ENCODE peak calls at places on chromosome 11, in four cellular contexts. R is CD8-positive, alpha-beta T cell; M is progenitor cell of endocrine pancreas; Y is GM06990. H is an unnamed sample.

GRCh38 chr11:100675115-100675650 is 11.9 kb upstream of the ARHGAP42 start:
- DNase-seq in R (no peak), M (no peak), Y (no peak), H (no peak)

GRCh38 chr11:68141247-68142027 is 20.2 kb upstream of the CHKA start:
- DNase-seq in R (no peak), Y (peak), M (no peak), H (no peak)

GRCh38 chr11:19918302-19919049 is 205.8 kb downstream of the NAV2 start:
- DNase-seq in M (no peak), R (no peak), Y (no peak), H (no peak)

GRCh38 chr11:19353287-19353686 is 112.5 kb upstream of the E2F8 start:
- DNase-seq in M (no peak), R (no peak), Y (no peak), H (no peak)

GRCh38 chr11:73218830-73219215 is 742 bp downstream of the P2RY2 start:
- DNase-seq in M (no peak), Y (no peak), R (no peak), H (no peak)

GRCh38 chr11:17579451-17579850 is 32.4 kb downstream of the OTOG start:
- DNase-seq in R (no peak), M (no peak), Y (no peak), H (no peak)

GRCh38 chr11:125372911-125373310 is 123.2 kb downstream of the FEZ1 start:
- DNase-seq in R (no peak), Y (no peak), M (no peak), H (no peak)

GRCh38 chr11:68383976-68384501 is 71.6 kb downstream of the LRP5 start:
- DNase-seq in R (peak), Y (no peak), M (peak), H (no peak)

GRCh38 chr11:60842688-60843605 is 1.0 kb downstream of the CCDC86 start:
- DNase-seq in M (no peak), Y (no peak), R (no peak), H (no peak)

GRCh38 chr11:47269002-47269828 is 718 bp upstream of the MADD start:
- DNase-seq in Y (peak), M (peak), R (peak), H (peak)
- TF ChIP-seq CTCF in Y (no peak), M (no peak), R (peak), H (no peak)

DNA sequence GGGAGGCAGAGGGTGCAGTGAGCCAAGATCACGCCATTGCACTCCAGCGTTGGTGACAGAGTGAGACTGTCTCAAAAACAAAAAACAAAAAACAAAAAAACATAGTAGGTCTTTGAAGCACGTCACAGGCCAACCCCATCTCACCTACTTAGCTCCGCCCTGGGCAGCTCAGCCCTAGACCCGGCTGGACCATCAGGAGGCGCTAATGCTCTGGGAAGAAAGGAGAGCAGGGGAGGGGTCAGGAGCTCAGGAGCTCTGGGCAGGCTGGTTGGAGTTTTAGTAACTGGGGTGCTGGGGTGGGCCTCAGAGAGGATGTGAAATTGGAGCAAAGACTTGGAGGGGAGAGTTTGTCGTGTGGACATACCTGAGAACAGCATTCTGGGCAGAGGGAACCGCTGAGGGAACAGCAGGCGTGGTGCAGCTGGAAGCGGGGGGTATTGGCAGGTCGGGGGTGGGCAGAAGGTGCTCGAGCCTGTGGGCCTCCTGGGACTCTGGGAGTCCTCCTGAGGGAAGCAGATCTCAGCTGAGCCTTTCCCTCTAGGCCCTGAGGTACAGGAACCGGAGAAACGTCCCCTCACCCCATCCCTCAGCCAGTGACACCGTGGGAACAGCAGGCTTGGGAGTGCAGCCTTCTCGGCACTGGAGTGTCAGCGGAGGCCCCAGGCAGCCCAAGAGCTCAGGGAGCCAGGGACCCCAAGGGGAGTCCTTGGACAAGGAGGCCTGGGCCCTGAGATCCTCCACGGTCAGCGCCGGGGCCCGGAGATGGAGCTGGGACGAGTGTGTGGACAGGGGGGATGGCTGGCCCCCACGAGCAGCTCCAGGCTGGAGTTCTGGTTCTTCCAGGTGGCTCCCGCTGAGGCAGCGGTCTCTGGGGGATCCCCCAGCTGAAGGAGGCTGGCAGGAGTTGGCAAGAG is 2.2 kb upstream of the RPS6KA4 start:
- DNase-seq in M (no peak), Y (no peak), R (no peak), H (no peak)
- TF ChIP-seq CTCF in M (peak), Y (peak), R (no peak), H (peak)

GRCh38 chr11:120318906-120319305 is 6.2 kb upstream of the TLCD5 start:
- DNase-seq in M (no peak), R (no peak), Y (no peak), H (no peak)

GRCh38 chr11:120314861-120315260 is 10.2 kb upstream of the TLCD5 start:
- DNase-seq in R (no peak), Y (no peak), M (no peak), H (no peak)

GRCh38 chr11:120317689-120318195 is 7.4 kb upstream of the TLCD5 start:
- DNase-seq in R (no peak), M (no peak), Y (no peak), H (no peak)

DNA sequence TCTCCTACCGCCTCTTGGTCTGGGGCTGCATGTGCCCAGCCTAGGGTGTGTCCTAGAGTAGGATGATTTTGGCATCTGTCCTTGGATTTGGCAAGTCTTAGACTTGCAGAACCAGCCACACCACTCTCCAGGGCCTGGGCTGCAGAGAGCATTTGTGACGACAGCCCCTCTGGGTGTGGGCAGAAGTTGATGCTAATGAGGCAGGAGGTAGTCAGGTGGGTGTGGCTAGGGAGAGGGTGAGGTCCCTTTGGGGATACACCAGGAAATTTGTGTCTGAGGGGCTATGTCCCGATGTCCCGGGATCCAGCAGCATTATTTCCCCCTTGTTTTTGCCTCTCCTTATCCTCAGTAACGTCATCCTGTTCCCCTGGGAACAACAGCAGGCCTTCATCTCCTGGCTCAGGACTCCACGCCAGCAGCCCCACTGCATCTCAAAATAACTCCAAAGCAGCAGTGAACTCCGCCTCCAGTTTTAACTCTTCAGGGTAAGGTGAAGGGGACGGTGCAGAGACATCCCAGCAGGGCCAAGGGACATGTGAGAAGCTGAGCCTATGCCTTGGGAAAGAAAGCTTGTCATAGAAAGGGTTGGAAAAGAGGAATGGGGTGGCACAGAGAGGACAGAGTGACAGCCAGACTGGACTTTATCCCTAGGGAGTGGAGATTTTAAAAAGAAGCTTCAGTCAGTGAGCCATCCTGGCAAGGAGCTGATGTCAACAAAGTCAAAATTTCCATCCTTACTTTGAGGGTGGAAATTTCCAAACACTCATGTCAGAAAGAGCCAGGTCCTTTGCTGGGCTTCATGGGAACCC is 8.0 kb upstream of the TLCD5 start:
- DNase-seq in R (no peak), Y (no peak), M (no peak), H (no peak)
- TF ChIP-seq CTCF in R (no peak), Y (no peak), M (no peak), H (no peak)

GRCh38 chr11:49208006-49208721 is at the start of gene FOLH1:
- DNase-seq in M (no peak), R (no peak), Y (peak), H (no peak)
- TF ChIP-seq CTCF in M (no peak), R (no peak), Y (no peak), H (no peak)

GRCh38 chr11:1838426-1839131 is at the start of gene TNNI2:
- DNase-seq in Y (no peak), R (no peak), M (no peak), H (no peak)

GRCh38 chr11:1839204-1839923 is 583 bp downstream of the TNNI2 start:
- DNase-seq in R (no peak), Y (no peak), M (no peak), H (no peak)

GRCh38 chr11:1836011-1836945 is 1.5 kb downstream of the SYT8 start:
- DNase-seq in Y (no peak), R (no peak), M (no peak), H (no peak)

GRCh38 chr11:1837171-1838076 is 1.4 kb upstream of the TNNI2 start:
- DNase-seq in Y (peak), M (peak), R (peak), H (peak)

DNA sequence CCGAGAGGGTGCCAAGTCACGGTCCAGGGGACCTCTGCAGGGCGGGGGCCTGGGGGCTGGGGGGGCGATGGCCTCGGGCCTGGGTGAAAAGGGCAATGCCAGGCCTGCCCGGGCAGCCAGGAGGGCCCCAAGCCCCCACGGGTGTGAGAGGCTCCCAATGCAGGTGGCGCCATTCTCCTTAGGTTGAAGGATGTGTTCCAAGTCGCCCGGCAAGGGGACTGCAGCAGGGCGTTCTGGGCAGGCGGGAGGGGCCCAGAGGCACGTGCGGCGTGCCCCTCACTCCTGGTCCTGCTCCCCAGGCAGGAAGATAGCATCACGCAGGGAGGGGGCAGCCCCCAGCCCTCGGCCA is 730 bp upstream of the TNNI2 start:
- DNase-seq in Y (no peak), M (no peak), R (no peak), H (no peak)
- TF ChIP-seq CTCF in Y (no peak), M (no peak), R (no peak), H (no peak)

DNA sequence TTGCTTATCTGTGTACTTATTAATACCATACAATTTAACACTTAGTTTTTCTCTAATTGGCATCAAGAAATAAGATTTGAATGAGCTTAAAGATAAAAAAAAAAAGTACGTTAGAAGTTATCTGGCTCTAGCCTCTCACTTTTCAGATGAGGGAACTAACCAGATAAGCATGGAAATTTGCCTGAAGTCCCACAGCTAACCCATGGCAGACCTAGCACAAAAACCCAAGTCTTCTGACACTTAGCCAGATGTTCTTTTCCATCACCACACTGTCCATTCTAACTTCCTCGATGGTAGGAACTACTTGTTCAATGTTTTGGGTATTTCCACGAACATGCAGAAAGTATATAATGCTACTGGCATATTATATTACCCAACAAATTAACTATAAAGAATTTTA is 7.4 kb upstream of the SOX6 start:
- DNase-seq in Y (no peak), R (no peak), M (no peak), H (no peak)
- TF ChIP-seq CTCF in Y (no peak), R (no peak), M (no peak), H (no peak)

GRCh38 chr11:116376547-116376946 is 396.2 kb downstream of the BUD13 start:
- DNase-seq in R (no peak), Y (no peak), M (no peak), H (no peak)
- TF ChIP-seq CTCF in R (no peak), Y (no peak), M (no peak), H (no peak)

DNA sequence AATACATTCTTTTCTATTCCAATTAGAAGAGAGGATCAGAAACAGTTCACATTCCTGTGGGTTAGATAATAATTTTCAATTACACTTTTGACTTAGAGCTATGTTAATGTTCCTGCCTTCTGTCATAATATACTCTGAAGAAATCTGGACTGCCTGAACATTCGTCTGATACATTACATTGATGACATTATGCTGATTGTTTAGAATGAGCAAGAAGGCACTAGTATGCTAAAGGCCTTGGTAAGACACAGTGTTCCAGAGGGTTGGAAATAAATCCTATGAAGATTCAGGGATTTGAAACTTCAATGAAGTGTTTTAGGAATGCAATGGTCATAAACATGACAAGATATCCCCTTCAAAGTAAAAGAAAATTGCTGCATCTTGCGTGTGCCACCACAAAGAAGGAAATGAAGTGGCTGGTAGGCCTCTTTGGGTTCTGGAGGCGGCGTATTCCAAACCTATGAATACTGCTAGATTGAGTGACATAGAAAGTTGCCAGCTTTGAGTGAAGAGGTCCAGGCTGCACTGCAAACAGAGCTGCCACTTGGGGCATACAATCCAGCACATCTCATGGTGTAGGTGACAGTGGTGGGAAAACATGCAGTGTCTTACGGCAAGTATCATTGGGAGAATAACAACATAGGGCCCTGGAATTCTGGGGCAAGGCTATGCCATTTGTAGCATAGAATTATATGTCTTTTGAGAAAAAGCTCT is 21.2 kb upstream of the PDE3B start:
- DNase-seq in R (no peak), M (no peak), Y (no peak), H (no peak)
- TF ChIP-seq CTCF in R (no peak), M (no peak), Y (no peak), H (no peak)

H was measured in GM12864.